ENCODE peak calls at places on chromosomes 12 and 14, in five cellular contexts. One of them, this sample, is unnamed.

GRCh38 chr12:615620-616019 is 47.6 kb downstream of the NINJ2 start:
- DNase-seq in HepG2: no peak
- DNase-seq in GM12878: no peak
- DNase-seq in K562: no peak
- DNase-seq in H1: no peak
- DNase-seq in this sample: no peak

GRCh38 chr12:89475203-89475990 is 49.2 kb downstream of the GALNT4 start:
- DNase-seq in GM12878: no peak
- DNase-seq in HepG2: no peak
- DNase-seq in H1: no peak
- DNase-seq in K562: no peak
- DNase-seq in this sample: no peak

GRCh38 chr14:104135121-104135903 is 3.1 kb upstream of the KIF26A start:
- DNase-seq in K562: no peak
- DNase-seq in HepG2: peak
- DNase-seq in GM12878: no peak
- DNase-seq in H1: peak
- DNase-seq in this sample: peak

GRCh38 chr14:50828738-50829471 is 2.1 kb downstream of the NIN start:
- DNase-seq in HepG2: no peak
- DNase-seq in H1: no peak
- DNase-seq in GM12878: no peak
- DNase-seq in K562: no peak
- DNase-seq in this sample: no peak

GRCh38 chr12:6869049-6870021 is 2.0 kb downstream of the TPI1 start:
- DNase-seq in GM12878: peak
- DNase-seq in H1: peak
- DNase-seq in HepG2: peak
- DNase-seq in K562: peak
- DNase-seq in this sample: peak

GRCh38 chr12:94178886-94179285 is 30.5 kb downstream of the PLXNC1 start:
- DNase-seq in H1: no peak
- DNase-seq in K562: no peak
- DNase-seq in GM12878: no peak
- DNase-seq in HepG2: no peak
- DNase-seq in this sample: no peak

GRCh38 chr14:21075719-21076437 is 5.8 kb downstream of the ARHGEF40 start:
- DNase-seq in HepG2: no peak
- DNase-seq in H1: no peak
- DNase-seq in K562: no peak
- DNase-seq in GM12878: no peak
- DNase-seq in this sample: peak

GRCh38 chr12:4386756-4387155 is 7.2 kb upstream of the FGF23 start:
- DNase-seq in K562: no peak
- DNase-seq in HepG2: no peak
- DNase-seq in H1: peak
- DNase-seq in GM12878: no peak
- DNase-seq in this sample: peak

GRCh38 chr12:5200276-5201087 is 156.8 kb downstream of the KCNA5 start:
- DNase-seq in HepG2: peak
- DNase-seq in K562: peak
- DNase-seq in GM12878: no peak
- DNase-seq in H1: peak
- DNase-seq in this sample: peak

GRCh38 chr14:75979071-75979571 is 2.7 kb downstream of the TGFB3 start:
- DNase-seq in GM12878: no peak
- DNase-seq in K562: peak
- DNase-seq in H1: peak
- DNase-seq in HepG2: no peak
- DNase-seq in this sample: peak

GRCh38 chr14:74290415-74290814 is 12.3 kb downstream of the ABCD4 start:
- DNase-seq in GM12878: no peak
- DNase-seq in H1: no peak
- DNase-seq in HepG2: no peak
- DNase-seq in K562: peak
- DNase-seq in this sample: peak

DNA sequence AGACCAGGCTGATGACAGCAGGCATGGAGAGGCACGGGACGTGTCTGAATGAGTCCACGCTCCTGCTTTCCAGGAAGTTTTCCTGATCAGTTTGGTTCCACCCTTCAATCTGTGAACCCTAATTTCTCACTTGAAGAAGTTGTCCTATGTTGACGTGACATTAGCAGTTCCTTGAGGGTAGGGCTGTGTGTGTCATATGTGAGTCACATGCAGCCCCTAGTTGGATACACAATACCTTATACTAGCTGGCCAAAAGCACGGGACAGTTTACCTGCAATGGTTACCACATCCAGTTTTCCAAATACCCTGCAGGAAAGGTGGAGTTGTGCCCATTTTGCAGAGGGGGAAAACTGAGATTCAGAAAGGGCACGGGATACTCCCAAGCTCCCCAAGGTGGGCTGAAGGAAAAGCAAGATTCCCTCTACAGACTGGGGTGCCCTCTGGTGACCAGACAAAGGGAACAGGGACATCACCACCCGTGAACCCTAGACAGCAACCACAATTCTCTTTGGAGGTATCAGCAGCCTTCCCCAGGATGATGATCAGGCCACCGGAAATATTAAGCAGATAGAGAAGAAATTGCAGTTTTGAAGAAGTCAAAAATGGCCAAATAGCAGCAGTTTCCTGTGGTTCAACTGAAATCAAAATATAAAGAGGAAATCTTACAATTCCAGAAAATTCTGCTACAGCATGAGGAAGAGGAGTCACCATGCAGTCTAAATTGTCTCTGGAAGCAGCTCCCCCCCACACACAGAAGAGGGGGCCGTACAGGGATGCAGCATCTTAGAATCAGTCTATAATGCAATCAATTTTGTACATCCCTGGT is 194.4 kb downstream of the PHETA1 start:
- DNase-seq in K562: peak
- DNase-seq in H1: no peak
- DNase-seq in GM12878: no peak
- DNase-seq in HepG2: no peak
- DNase-seq in this sample: no peak
- TF ChIP-seq YY1 in K562: no peak
- TF ChIP-seq YY1 in H1: no peak
- TF ChIP-seq YY1 in GM12878: no peak
- TF ChIP-seq YY1 in HepG2: no peak
- TF ChIP-seq YY1 in this sample: no peak

GRCh38 chr12:121789233-121789781 is 4.2 kb downstream of the RHOF start:
- DNase-seq in K562: no peak
- DNase-seq in GM12878: no peak
- DNase-seq in HepG2: no peak
- DNase-seq in H1: no peak
- DNase-seq in this sample: no peak
- TF ChIP-seq SIN3A in K562: no peak
- TF ChIP-seq SIN3A in GM12878: no peak
- TF ChIP-seq SIN3A in HepG2: no peak
- TF ChIP-seq SIN3A in H1: no peak
- TF ChIP-seq SIN3A in this sample: no peak

DNA sequence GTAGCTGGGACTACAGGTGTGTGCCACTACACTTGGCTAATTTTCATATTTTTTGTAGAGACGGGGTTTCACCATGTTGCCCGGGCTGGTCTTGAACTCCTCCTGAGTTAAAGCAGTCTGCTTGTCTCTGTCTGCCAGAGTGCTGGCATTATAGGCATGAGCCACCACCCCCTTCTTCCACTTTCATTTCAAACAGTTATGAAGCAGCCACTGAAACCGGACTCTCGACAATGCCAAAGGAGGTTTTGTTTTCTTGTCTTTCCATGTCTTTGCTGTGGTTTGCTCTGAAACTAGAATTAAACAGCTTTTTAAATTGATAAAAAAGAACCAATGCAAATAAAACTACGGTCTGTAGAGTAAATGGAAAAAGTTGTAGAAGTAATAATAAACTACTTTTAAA is 30.4 kb downstream of the RAP1B start:
- DNase-seq in GM12878: peak
- DNase-seq in K562: no peak
- DNase-seq in H1: no peak
- DNase-seq in HepG2: no peak
- DNase-seq in this sample: no peak
- TF ChIP-seq RFX5 in GM12878: no peak
- TF ChIP-seq RFX5 in K562: no peak
- TF ChIP-seq RFX5 in H1: no peak
- TF ChIP-seq RFX5 in HepG2: no peak
- TF ChIP-seq RFX5 in this sample: no peak

DNA sequence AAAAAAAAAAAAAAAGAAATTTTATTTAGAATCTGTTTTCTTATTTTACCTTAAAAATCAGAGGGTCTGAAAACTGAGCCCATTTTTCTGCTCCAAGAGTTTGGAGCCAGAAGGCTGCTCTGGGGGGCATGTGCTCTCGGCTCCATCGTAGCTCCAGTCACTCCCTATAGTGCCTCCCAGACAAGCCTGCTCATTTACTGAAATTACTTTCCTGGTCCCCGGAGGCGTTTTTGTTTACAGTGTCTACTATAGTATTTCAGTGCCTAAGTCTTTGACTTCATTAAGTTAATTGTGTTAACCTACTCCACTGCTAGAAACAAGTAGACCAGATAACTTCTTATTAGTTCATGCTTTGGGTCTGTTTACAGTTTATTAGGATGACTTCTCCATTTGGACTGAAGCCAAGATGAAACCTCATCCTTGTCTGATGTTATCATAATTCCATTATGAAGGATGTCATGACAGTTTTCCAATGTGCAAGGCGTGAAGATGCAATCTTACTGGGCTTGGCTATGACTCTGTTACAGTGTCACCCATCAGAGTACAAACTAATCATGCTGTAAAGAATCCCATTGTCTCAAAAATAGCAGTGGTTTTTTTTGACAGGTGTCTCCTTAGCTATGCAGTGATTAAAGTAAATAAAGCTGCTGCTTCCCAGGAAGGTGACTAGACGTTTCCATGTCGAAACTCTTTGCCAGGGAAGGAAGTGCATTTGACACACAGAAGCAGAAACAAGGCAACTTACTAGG is 182.3 kb downstream of the TMEM132C start:
- DNase-seq in HepG2: no peak
- DNase-seq in H1: no peak
- DNase-seq in GM12878: no peak
- DNase-seq in K562: no peak
- DNase-seq in this sample: peak
- TF ChIP-seq YY1 in HepG2: no peak
- TF ChIP-seq YY1 in H1: no peak
- TF ChIP-seq YY1 in GM12878: no peak
- TF ChIP-seq YY1 in K562: no peak
- TF ChIP-seq YY1 in this sample: no peak

GRCh38 chr12:26853303-26854027 is 20.5 kb upstream of the ITPR2 start:
- DNase-seq in HepG2: peak
- DNase-seq in H1: peak
- DNase-seq in GM12878: no peak
- DNase-seq in K562: peak
- DNase-seq in this sample: peak
- TF ChIP-seq SIN3A in HepG2: no peak
- TF ChIP-seq SIN3A in H1: no peak
- TF ChIP-seq SIN3A in GM12878: no peak
- TF ChIP-seq SIN3A in K562: no peak
- TF ChIP-seq SIN3A in this sample: no peak

DNA sequence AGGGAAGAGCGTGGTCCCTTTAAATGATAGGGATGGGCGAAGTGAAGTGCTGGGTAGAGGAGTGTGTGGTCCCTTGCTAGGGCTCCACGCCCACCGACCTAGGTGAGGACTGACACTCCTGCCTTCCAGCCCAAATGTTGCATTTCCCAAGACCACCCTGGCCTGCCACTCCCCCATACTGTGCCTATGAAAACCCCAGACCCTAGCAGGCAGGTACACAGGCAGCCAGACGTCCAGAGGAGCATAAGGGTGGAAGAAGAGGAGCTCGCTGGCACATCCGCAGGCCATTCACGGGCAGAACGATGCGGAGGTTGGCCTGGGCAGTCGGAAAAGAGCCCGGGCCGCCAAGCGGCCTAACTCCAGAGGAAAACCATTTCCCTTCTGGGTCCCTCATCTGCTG is 817 bp upstream of the IPO8 start:
- DNase-seq in HepG2: no peak
- DNase-seq in H1: peak
- DNase-seq in GM12878: no peak
- DNase-seq in K562: no peak
- DNase-seq in this sample: peak
- TF ChIP-seq RFX5 in HepG2: no peak
- TF ChIP-seq RFX5 in H1: no peak
- TF ChIP-seq RFX5 in GM12878: no peak
- TF ChIP-seq RFX5 in K562: no peak
- TF ChIP-seq RFX5 in this sample: no peak

DNA sequence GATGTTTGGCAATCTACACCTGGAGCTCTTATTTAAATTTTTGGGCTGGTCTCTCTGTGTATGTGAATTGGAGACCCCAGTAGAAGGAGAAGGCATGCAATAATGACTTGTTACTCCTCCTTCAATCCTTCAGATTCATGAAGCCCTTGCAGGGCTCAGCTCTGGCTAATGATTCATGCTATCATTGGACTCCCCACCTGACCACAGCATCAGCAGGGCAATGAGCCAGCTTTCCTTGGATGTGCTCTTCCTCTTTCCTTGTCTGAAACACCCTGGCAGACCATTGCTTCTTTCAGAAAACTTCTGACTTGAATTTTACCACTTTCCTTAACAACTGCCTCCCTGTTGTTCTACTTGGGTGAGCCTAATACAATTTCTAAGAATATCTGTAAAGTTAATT is 1019.2 kb downstream of the AACS start:
- DNase-seq in H1: no peak
- DNase-seq in GM12878: no peak
- DNase-seq in HepG2: no peak
- DNase-seq in K562: no peak
- DNase-seq in this sample: no peak
- TF ChIP-seq YY1 in H1: no peak
- TF ChIP-seq YY1 in GM12878: no peak
- TF ChIP-seq YY1 in HepG2: no peak
- TF ChIP-seq YY1 in K562: no peak
- TF ChIP-seq YY1 in this sample: no peak

DNA sequence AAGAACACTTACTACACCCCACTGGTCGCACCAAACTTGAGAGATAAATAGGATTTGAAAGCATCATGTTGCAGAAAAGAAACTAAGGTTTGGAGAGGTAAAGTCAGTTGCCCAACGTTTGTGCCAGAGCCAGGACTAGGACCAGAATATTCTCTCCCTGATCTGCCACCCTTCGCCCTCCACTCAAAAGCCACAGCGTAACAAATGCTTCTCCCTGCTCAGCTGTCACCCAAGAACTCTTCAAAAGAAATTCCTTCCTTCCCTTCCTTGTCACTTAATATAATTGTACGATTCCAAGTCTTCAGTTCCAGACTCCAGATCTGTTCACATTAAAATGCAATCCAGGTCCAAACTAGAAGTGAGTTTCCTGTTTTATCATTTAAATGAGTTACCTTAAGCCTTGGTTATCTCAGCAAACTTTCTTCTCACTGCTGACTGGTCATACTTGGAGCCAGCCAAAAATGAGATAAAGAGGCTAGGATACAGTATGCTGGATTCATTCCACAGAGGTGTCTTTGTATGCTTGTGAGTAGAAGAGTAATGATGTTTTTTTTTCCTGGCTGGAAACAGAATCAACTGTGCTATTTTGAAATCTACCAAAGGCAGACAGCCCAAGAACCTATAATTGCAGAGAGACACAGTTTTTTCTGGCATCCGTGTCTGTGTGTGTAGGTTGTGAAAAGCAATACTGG is 12.8 kb upstream of the PPFIBP1 start:
- DNase-seq in GM12878: no peak
- DNase-seq in K562: no peak
- DNase-seq in H1: no peak
- DNase-seq in HepG2: no peak
- DNase-seq in this sample: no peak
- TF ChIP-seq SIN3A in GM12878: no peak
- TF ChIP-seq SIN3A in K562: no peak
- TF ChIP-seq SIN3A in H1: no peak
- TF ChIP-seq SIN3A in HepG2: no peak
- TF ChIP-seq SIN3A in this sample: no peak

This sample was measured in SK-N-SH.